ENCODE peak calls at places on chromosomes 7 and 10, in seven cellular contexts. R, E, C, L, Y, F and X are unnamed samples. For H3K36me3, the result is how much of the 10 kb centered on the place peaks cover.

GRCh38 chr10:92688927-92689662 is 660 bp upstream of the HHEX start:
- DNase-seq in L (peak), E (peak), C (peak), F (peak), R (peak), Y (peak), X (peak)

GRCh38 chr10:78258303-78259030 is 224.8 kb downstream of the RPS24 start:
- DNase-seq in F (peak), C (no peak), E (no peak), Y (no peak), L (no peak), R (peak), X (no peak)

GRCh38 chr7:94043299-94043698 is 39.1 kb upstream of the BET1 start:
- DNase-seq in L (no peak), Y (no peak), E (peak), F (no peak), C (no peak), R (peak), X (no peak)

GRCh38 chr10:78318305-78318704 is 284.6 kb downstream of the RPS24 start:
- DNase-seq in F (no peak), C (no peak), L (no peak), R (no peak), E (no peak), Y (no peak), X (no peak)

GRCh38 chr10:129967579-129968019 is 3.5 kb upstream of the EBF3 start:
- DNase-seq in F (no peak), R (no peak), E (no peak), Y (no peak), L (no peak), C (no peak), X (peak)

GRCh38 chr7:24340727-24341126 is 56.7 kb downstream of the NPY start:
- DNase-seq in Y (no peak), E (no peak), C (no peak), L (no peak), R (peak), F (no peak), X (no peak)

GRCh38 chr10:105150486-105150885 is 509.4 kb downstream of the SORCS3 start:
- DNase-seq in C (no peak), R (no peak), E (no peak), L (no peak), F (no peak), Y (no peak), X (no peak)

GRCh38 chr10:74963549-74963948 is 137.1 kb downstream of the KAT6B start:
- DNase-seq in F (no peak), C (no peak), E (peak), R (no peak), Y (no peak), L (no peak), X (no peak)

GRCh38 chr7:81277691-81278090 is 358.8 kb upstream of the SEMA3C start:
- DNase-seq in Y (no peak), L (no peak), F (no peak), E (no peak), C (no peak), R (no peak), X (no peak)

GRCh38 chr7:12389089-12389700 is 14.5 kb downstream of the VWDE start:
- DNase-seq in Y (peak), F (peak), L (peak), C (peak), R (peak), E (peak), X (peak)

GRCh38 chr10:110434477-110435096 is 63.1 kb upstream of the DUSP5 start:
- DNase-seq in R (no peak), L (no peak), E (no peak), F (no peak), Y (no peak), C (peak), X (no peak)

GRCh38 chr7:2528481-2529095 is 9.0 kb downstream of the LFNG start:
- DNase-seq in R (no peak), F (no peak), L (no peak), C (no peak), Y (no peak), E (no peak), X (no peak)

GRCh38 chr10:32985781-32986350 is 27.8 kb upstream of the ITGB1 start:
- DNase-seq in C (no peak), L (no peak), Y (no peak), R (peak), E (peak), F (no peak), X (no peak)

GRCh38 chr10:78549536-78549935 is 515.9 kb downstream of the RPS24 start:
- DNase-seq in L (no peak), C (no peak), R (peak), F (no peak), E (no peak), Y (no peak), X (no peak)

GRCh38 chr7:51869452-51869851 is 552.8 kb upstream of the COBL start:
- DNase-seq in Y (no peak), F (no peak), C (no peak), L (no peak), E (no peak), R (no peak), X (no peak)

GRCh38 chr7:1099154-1099542 is 11.2 kb downstream of the GPER1 start:
- DNase-seq in L (no peak), R (no peak), C (no peak), F (no peak), E (no peak), Y (no peak), X (no peak)

GRCh38 chr10:94069884-94070283 is 76.2 kb downstream of the PLCE1 start:
- DNase-seq in R (no peak), F (no peak), C (no peak), E (peak), Y (no peak), L (no peak), X (peak)

GRCh38 chr10:103936022-103936421 is 18.0 kb upstream of the STN1 start:
- DNase-seq in L (no peak), C (no peak), E (no peak), Y (no peak), R (no peak), F (no peak), X (peak)

GRCh38 chr10:115417585-115418265 is 324.6 kb downstream of the ATRNL1 start:
- DNase-seq in F (peak), C (peak), L (peak), E (peak), R (peak), Y (no peak), X (peak)

GRCh38 chr7:38862666-38863065 is 46.3 kb downstream of the VPS41 start:
- DNase-seq in L (no peak), E (no peak), Y (no peak), R (no peak), C (no peak), F (no peak), X (no peak)

GRCh38 chr7:31788891-31789680 is 102.1 kb downstream of the PPP1R17 start:
- DNase-seq in F (no peak), C (no peak), R (no peak), E (peak), L (no peak), Y (no peak), X (no peak)

GRCh38 chr10:95451568-95452524 is 109.3 kb downstream of the SORBS1 start:
- DNase-seq in E (no peak), F (no peak), C (no peak), L (no peak), R (peak), Y (no peak), X (no peak)

GRCh38 chr7:139543801-139544603 is 20.5 kb downstream of the CLEC2L start:
- DNase-seq in F (peak), E (no peak), C (peak), Y (no peak), R (no peak), L (peak), X (peak)

GRCh38 chr7:156827587-156828203 is 65.3 kb downstream of the LMBR1 start:
- DNase-seq in R (peak), E (peak), C (no peak), F (peak), Y (no peak), L (peak), X (peak)

GRCh38 chr10:6195891-6196290 is 6.8 kb upstream of the PFKFB3 start:
- DNase-seq in F (no peak), Y (no peak), C (no peak), L (no peak), R (no peak), E (no peak), X (no peak)

GRCh38 chr7:28298870-28299484 is 113.3 kb upstream of the CREB5 start:
- DNase-seq in C (peak), L (peak), F (peak), R (peak), Y (no peak), E (peak), X (peak)

GRCh38 chr7:138115047-138115446 is 38.8 kb downstream of the AKR1D1 start:
- DNase-seq in Y (no peak), F (no peak), R (no peak), C (no peak), L (no peak), E (no peak), X (no peak)

GRCh38 chr10:11404931-11405330 is 206.5 kb downstream of the USP6NL start:
- DNase-seq in R (no peak), C (peak), E (no peak), L (no peak), Y (no peak), F (no peak), X (no peak)

GRCh38 chr10:70404906-70405824 is 1.2 kb downstream of the EIF4EBP2 start:
- DNase-seq in Y (peak), F (peak), C (peak), E (peak), L (peak), R (peak), X (peak)

DNA sequence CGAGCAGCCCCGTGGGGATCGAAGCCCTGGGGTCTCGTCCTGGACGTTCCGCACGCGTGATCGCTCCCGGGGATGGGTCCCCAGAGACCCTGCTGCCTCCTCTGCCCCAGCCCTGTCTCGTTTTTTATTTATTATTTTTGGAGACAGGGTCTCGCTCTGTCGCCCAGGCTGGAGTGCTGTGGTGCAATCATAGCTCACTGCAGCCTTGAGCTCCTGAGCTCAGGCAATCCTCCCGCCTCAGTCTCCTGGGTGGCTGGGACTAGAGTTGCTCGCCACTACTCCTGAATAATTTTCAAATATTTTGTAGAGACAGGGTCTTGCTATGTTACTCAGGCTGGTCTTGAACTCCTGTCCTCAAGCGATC is 319 bp upstream of the STX1A start:
- DNase-seq in Y (no peak), E (no peak), R (no peak), F (no peak), C (no peak), L (no peak), X (no peak)
- H3K9ac ChIP-seq in Y (no peak), E (peak), R (peak), F (no peak), C (no peak), L (no peak), X (peak)

GRCh38 chr10:15209827-15210509 is 41.5 kb upstream of the NMT2 start:
- DNase-seq in C (peak), Y (peak), E (peak), F (peak), L (peak), R (peak), X (peak)
- H3K27ac ChIP-seq in C (no peak), Y (no peak), E (no peak), F (no peak), L (no peak), R (no peak), X (no peak)

GRCh38 chr7:128309921-128310320 is 33.8 kb downstream of the RBM28 start:
- DNase-seq in C (no peak), E (no peak), L (peak), F (no peak), R (no peak), Y (no peak), X (no peak)
- H3K36me3 ChIP-seq in C (half or more), E (under half), L (under half), F (under half), R (half or more), Y (under half), X (half or more)

GRCh38 chr7:43592321-43592720 is 9.4 kb downstream of the STK17A start:
- DNase-seq in Y (no peak), R (peak), L (no peak), E (no peak), C (no peak), F (no peak), X (no peak)

GRCh38 chr7:43589728-43590127 is 6.8 kb downstream of the STK17A start:
- DNase-seq in E (no peak), L (no peak), F (no peak), C (no peak), Y (no peak), R (no peak), X (no peak)

GRCh38 chr7:43591551-43592180 is 8.8 kb downstream of the STK17A start:
- DNase-seq in R (peak), C (no peak), L (no peak), F (peak), Y (no peak), E (peak), X (no peak)

GRCh38 chr7:43589133-43589478 is 6.2 kb downstream of the STK17A start:
- DNase-seq in R (no peak), C (no peak), F (no peak), L (no peak), Y (no peak), E (no peak), X (no peak)

GRCh38 chr7:43590862-43591550 is 8.1 kb downstream of the STK17A start:
- DNase-seq in C (no peak), Y (no peak), L (no peak), F (no peak), E (no peak), R (no peak), X (no peak)
- H3K9ac ChIP-seq in C (no peak), Y (no peak), L (no peak), F (no peak), E (no peak), R (no peak), X (no peak)

GRCh38 chr10:102770108-102770482 is 26.3 kb downstream of the WBP1L start:
- DNase-seq in E (no peak), C (no peak), F (peak), L (no peak), R (no peak), Y (no peak), X (no peak)
- H3K27ac ChIP-seq in E (no peak), C (peak), F (peak), L (no peak), R (peak), Y (no peak), X (peak)

DNA sequence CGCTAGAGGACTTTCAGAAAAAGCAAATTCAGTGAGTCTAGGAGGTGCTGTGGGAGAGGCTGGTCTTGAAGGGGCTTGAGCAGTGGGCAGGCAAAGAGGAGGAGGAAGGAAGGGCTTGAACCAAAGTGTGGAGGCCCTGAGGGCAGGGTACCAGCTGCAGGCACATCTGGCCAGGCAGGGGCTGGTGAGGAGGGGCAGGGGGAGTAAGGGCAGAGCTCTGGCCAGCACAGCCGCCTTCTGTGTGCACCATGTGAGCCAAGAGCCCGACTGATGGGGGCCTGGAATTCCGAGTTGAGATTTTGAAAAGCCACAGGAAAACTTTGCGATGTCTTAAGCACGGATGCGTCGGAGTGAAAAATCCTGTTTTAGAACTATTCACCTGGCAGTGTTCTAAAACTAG is 74.5 kb downstream of the PRPF18 start:
- DNase-seq in C (no peak), F (no peak), E (no peak), R (no peak), L (peak), Y (no peak), X (peak)
- H3K36me3 ChIP-seq in C (under half), F (under half), E (under half), R (under half), L (under half), Y (under half), X (half or more)

GRCh38 chr10:323651-324293 is 188.5 kb downstream of the ZMYND11 start:
- DNase-seq in F (no peak), L (no peak), R (peak), C (no peak), E (peak), Y (peak), X (no peak)

GRCh38 chr10:326894-327635 is 191.8 kb downstream of the ZMYND11 start:
- DNase-seq in R (no peak), L (no peak), C (no peak), E (no peak), Y (no peak), F (no peak), X (no peak)

GRCh38 chr10:325282-325681 is 190.0 kb downstream of the ZMYND11 start:
- DNase-seq in E (no peak), L (no peak), Y (no peak), R (no peak), C (no peak), F (no peak), X (no peak)

GRCh38 chr10:326350-326749 is 191.1 kb downstream of the ZMYND11 start:
- DNase-seq in R (no peak), E (no peak), L (peak), Y (no peak), C (no peak), F (no peak), X (no peak)

GRCh38 chr10:324593-324992 is 189.3 kb downstream of the ZMYND11 start:
- DNase-seq in E (no peak), L (no peak), C (no peak), R (no peak), F (no peak), Y (no peak), X (no peak)
- H3K9ac ChIP-seq in E (no peak), L (no peak), C (no peak), R (no peak), F (no peak), Y (no peak), X (no peak)